ENCODE peak calls at places on chromosomes 3 and 15, in ten cellular contexts. H is breast epithelium, R is A549, P is cardiac muscle cell, J is ovary, W is OCI-LY7, F is IMR-90, C is epithelial cell of esophagus, I is left lung, B is right lobe of liver. M is an unnamed sample.
A peak's percentile ranks its signal among the peaks of the same experiment; 100 is the strongest.

GRCh38 chr15:77144492-77145070 is 73.7 kb upstream of the TSPAN3 start:
- DNase-seq in J (no peak), W (no peak), C (peak; percentile 13), B (no peak), H (no peak), F (peak; percentile 97), R (no peak), I (no peak), P (peak; percentile 97), M (no peak)

GRCh38 chr15:91942676-91943417 is 89.3 kb downstream of the SLCO3A1 start:
- DNase-seq in B (peak; percentile 81), W (peak; percentile 45), R (peak; percentile 84), F (peak; percentile 89), C (peak; percentile 99), J (peak; percentile 75), H (peak; percentile 74), P (peak; percentile 97), I (peak; percentile 88), M (peak; percentile 91)

GRCh38 chr15:36414670-36415069 is 164.8 kb upstream of the CDIN1 start:
- DNase-seq in I (no peak), F (peak; percentile 17), C (peak; percentile 79), P (peak; percentile 20), W (no peak), H (no peak), J (no peak), B (no peak), R (peak; percentile 37), M (no peak)

GRCh38 chr3:139198929-139199328 is 144.9 kb upstream of the MRPS22 start:
- DNase-seq in I (no peak), J (no peak), B (no peak), W (no peak), C (peak; percentile 64), F (peak; percentile 8), R (no peak), H (no peak), P (no peak), M (no peak)

GRCh38 chr3:24387000-24387399 is 107.7 kb downstream of the THRB start:
- DNase-seq in I (no peak), R (no peak), H (no peak), J (no peak), F (no peak), B (no peak), P (peak; percentile 5), C (peak; percentile 82), W (no peak), M (no peak)

GRCh38 chr3:174973465-174973864 is 114.3 kb downstream of the NAALADL2 start:
- DNase-seq in P (no peak), I (no peak), B (no peak), H (no peak), F (no peak), W (no peak), J (no peak), R (no peak), C (peak; percentile 96), M (no peak)

GRCh38 chr3:137692803-137693431 is 71.2 kb upstream of the SOX14 start:
- DNase-seq in P (no peak), C (peak; percentile 41), B (peak; percentile 49), H (peak; percentile 54), J (no peak), W (peak; percentile 3), F (no peak), I (no peak), R (peak; percentile 24), M (peak; percentile 23)

GRCh38 chr3:42190701-42191442 is 75.1 kb downstream of the CCK start:
- DNase-seq in R (peak; percentile 61), H (peak; percentile 65), I (no peak), W (peak; percentile 84), J (peak; percentile 43), B (peak; percentile 48), P (peak; percentile 72), C (peak; percentile 77), F (peak; percentile 52), M (peak; percentile 82)

GRCh38 chr3:8741581-8742355 is 8.2 kb downstream of the CAV3 start:
- DNase-seq in R (peak; percentile 84), W (no peak), P (peak; percentile 92), J (peak; percentile 53), C (peak; percentile 81), F (peak; percentile 86), H (no peak), B (no peak), I (no peak), M (no peak)

GRCh38 chr3:43181202-43181910 is 75.5 kb upstream of the POMGNT2 start:
- DNase-seq in J (no peak), R (no peak), F (no peak), C (peak; percentile 93), B (peak; percentile 43), H (no peak), I (no peak), W (no peak), P (no peak), M (peak; percentile 65)

GRCh38 chr15:62126364-62126763 is 38.7 kb downstream of the C2CD4B start:
- DNase-seq in I (no peak), J (no peak), P (no peak), B (no peak), H (no peak), F (no peak), W (no peak), R (no peak), C (no peak), M (no peak)

GRCh38 chr15:29343229-29343628 is 73.6 kb upstream of the NSMCE3 start:
- DNase-seq in I (no peak), R (no peak), J (no peak), F (no peak), H (no peak), W (no peak), C (no peak), P (no peak), B (no peak), M (no peak)

GRCh38 chr3:16084887-16085286 is 89.6 kb upstream of the GALNT15 start:
- DNase-seq in R (no peak), B (no peak), P (peak; percentile 72), W (no peak), F (peak; percentile 70), C (no peak), J (no peak), H (no peak), I (no peak), M (no peak)

GRCh38 chr3:64867204-64867603 is 179.4 kb upstream of the ADAMTS9 start:
- DNase-seq in F (no peak), J (no peak), I (no peak), B (no peak), C (no peak), H (no peak), W (no peak), R (no peak), P (no peak), M (peak; percentile 67)

GRCh38 chr3:98185180-98185579 is 18.7 kb downstream of the OR5H15 start:
- DNase-seq in W (no peak), J (no peak), B (no peak), C (no peak), P (no peak), I (no peak), R (peak; percentile 2), F (no peak), H (no peak), M (no peak)
- TF ChIP-seq CTCF in W (no peak), J (no peak), B (no peak), C (no peak), P (no peak), I (no peak), R (no peak), F (no peak), H (no peak), M (no peak)

GRCh38 chr3:19213608-19214220 is 65.4 kb downstream of the KCNH8 start:
- DNase-seq in B (no peak), F (no peak), W (peak; percentile 51), H (no peak), P (no peak), R (peak; percentile 17), C (no peak), I (no peak), J (no peak), M (no peak)
- H3K4me3 ChIP-seq in B (no peak overlapping the region), F (no peak overlapping the region), W (no peak overlapping the region), H (no peak overlapping the region), P (no peak overlapping the region), R (no peak overlapping the region), C (no peak overlapping the region), I (no peak overlapping the region), J (no peak overlapping the region), M (no peak overlapping the region)

DNA sequence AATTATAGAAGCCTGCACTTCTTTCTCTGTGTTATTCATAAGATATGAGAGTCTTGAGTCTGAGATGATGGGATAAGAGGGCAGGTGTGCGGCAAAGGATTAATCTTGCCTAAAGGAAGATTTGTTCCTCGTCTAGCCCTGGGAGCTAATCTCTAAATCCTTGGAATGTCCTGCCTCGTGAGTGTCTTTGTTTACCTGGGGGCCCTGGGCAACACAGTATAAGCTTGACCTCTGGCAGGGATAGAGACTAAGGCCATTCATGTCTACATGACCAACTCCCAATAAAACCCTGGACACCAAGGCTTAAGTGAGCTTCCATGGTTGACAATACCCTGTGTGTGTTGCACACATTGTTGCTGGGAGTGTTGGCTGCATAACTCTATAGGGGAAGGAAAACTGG is 3.2 kb upstream of the AGBL1 start:
- DNase-seq in F (no peak), B (no peak), H (no peak), W (no peak), P (no peak), J (no peak), I (no peak), R (no peak), C (no peak), M (no peak)
- TF ChIP-seq CTCF in F (no peak), B (no peak), H (no peak), W (no peak), P (no peak), J (no peak), I (no peak), R (no peak), C (no peak), M (no peak)

GRCh38 chr15:56042031-56042430 is 48.6 kb upstream of the NEDD4 start:
- DNase-seq in F (peak; percentile 29), P (no peak), I (no peak), J (no peak), H (no peak), C (peak; percentile 81), R (no peak), B (no peak), W (no peak), M (no peak)

GRCh38 chr15:56042523-56042922 is 49.1 kb upstream of the NEDD4 start:
- DNase-seq in C (no peak), R (no peak), F (no peak), J (no peak), H (no peak), P (no peak), W (no peak), I (no peak), B (no peak), M (no peak)

GRCh38 chr15:56040081-56041035 is 46.9 kb upstream of the NEDD4 start:
- DNase-seq in H (no peak), F (peak; percentile 98), I (peak; percentile 65), B (peak; percentile 42), W (no peak), P (peak; percentile 96), R (peak; percentile 90), C (peak; percentile 98), J (peak; percentile 30), M (peak; percentile 49)

GRCh38 chr15:56045068-56045748 is 51.8 kb upstream of the NEDD4 start:
- DNase-seq in P (no peak), H (no peak), W (no peak), J (no peak), F (no peak), R (no peak), B (no peak), C (peak; percentile 30), I (no peak), M (no peak)

GRCh38 chr15:56042982-56043980 is 49.9 kb upstream of the NEDD4 start:
- DNase-seq in R (no peak), F (no peak), P (no peak), I (no peak), B (no peak), W (no peak), C (no peak), J (no peak), H (no peak), M (no peak)
- H3K4me3 ChIP-seq in R (no peak overlapping the region), F (no peak overlapping the region), P (no peak overlapping the region), I (no peak overlapping the region), B (no peak overlapping the region), W (no peak overlapping the region), C (no peak overlapping the region), J (no peak overlapping the region), H (no peak overlapping the region), M (no peak overlapping the region)